ENCODE peak calls at places on chromosomes 12 and 14, in four cellular contexts. W, Y, O and K are unnamed samples.

GRCh38 chr14:63012171-63012570 is 33.1 kb downstream of the KCNH5 start:
- DNase-seq in O (no peak), Y (no peak), W (no peak), K (no peak)

GRCh38 chr14:35122696-35123387 is 490 bp downstream of the PRORP start:
- DNase-seq in Y (no peak), O (peak), W (peak), K (no peak)

GRCh38 chr14:101069666-101070362 is 166.3 kb upstream of the RTL1 start:
- DNase-seq in Y (no peak), W (no peak), O (no peak), K (no peak)

GRCh38 chr12:115464008-115464672 is 780.2 kb upstream of the TBX3 start:
- DNase-seq in O (no peak), Y (no peak), W (no peak), K (peak)

GRCh38 chr12:113136128-113136989 is 798 bp upstream of the RASAL1 start:
- DNase-seq in W (no peak), O (no peak), Y (no peak), K (no peak)

GRCh38 chr12:62909340-62909739 is 25.6 kb downstream of the PPM1H start:
- DNase-seq in Y (no peak), O (no peak), W (no peak), K (no peak)

GRCh38 chr12:42180990-42181611 is 36.4 kb upstream of the GXYLT1 start:
- DNase-seq in O (no peak), W (no peak), Y (peak), K (peak)

GRCh38 chr12:63918788-63919300 is 74.3 kb downstream of the SRGAP1 start:
- DNase-seq in O (no peak), Y (peak), W (peak), K (no peak)